ENCODE peak calls at places on chromosomes 7 and 10, in four cellular contexts. H is GM13976, Y is AG04450, P is MM.1S. U is an unnamed sample.

GRCh38 chr10:1715821-1716220 is 21.5 kb downstream of the ADARB2 start:
- DNase-seq in H (peak), Y (no peak), P (no peak), U (no peak)

GRCh38 chr7:139883814-139884213 is 54.8 kb downstream of the TBXAS1 start:
- DNase-seq in H (no peak), Y (no peak), P (no peak), U (no peak)

GRCh38 chr7:31408120-31408729 is 67.7 kb upstream of the NEUROD6 start:
- DNase-seq in H (no peak), Y (no peak), P (no peak), U (no peak)

GRCh38 chr7:134120405-134120804 is 6.7 kb upstream of the LRGUK start:
- DNase-seq in H (no peak), Y (no peak), P (no peak), U (no peak)

GRCh38 chr7:1852781-1853618 is 182.9 kb downstream of the ELFN1 start:
- DNase-seq in H (no peak), Y (no peak), P (no peak), U (no peak)

GRCh38 chr7:129781128-129781855 is 169.8 kb downstream of the NRF1 start:
- DNase-seq in H (no peak), Y (no peak), P (peak), U (peak)

GRCh38 chr10:96860631-96861277 is 28.7 kb downstream of the LCOR start:
- DNase-seq in H (no peak), Y (no peak), P (no peak), U (peak)

GRCh38 chr10:4241724-4242345 is 456.8 kb upstream of the KLF6 start:
- DNase-seq in H (no peak), Y (peak), P (no peak), U (no peak)

GRCh38 chr7:125892434-125892833 is 962.8 kb upstream of the POT1 start:
- DNase-seq in H (no peak), Y (no peak), P (peak), U (no peak)

GRCh38 chr10:126561499-126562208 is 108.8 kb downstream of the C10orf90 start:
- DNase-seq in H (no peak), Y (no peak), P (no peak), U (no peak)

GRCh38 chr7:113197274-113197673 is 78.9 kb upstream of the SMIM30 start:
- DNase-seq in H (no peak), Y (peak), P (no peak), U (no peak)

GRCh38 chr7:99976626-99977025 is 795 bp upstream of the AZGP1 start:
- DNase-seq in H (no peak), Y (no peak), P (no peak), U (no peak)

GRCh38 chr10:64071218-64071617 is 550.0 kb downstream of the REEP3 start:
- DNase-seq in H (no peak), Y (no peak), P (no peak), U (no peak)

GRCh38 chr10:46539596-46540411 is 16.7 kb downstream of the GPRIN2 start:
- DNase-seq in H (no peak), Y (peak), P (no peak), U (no peak)

GRCh38 chr10:5840314-5841307 is 27.4 kb upstream of the GDI2 start:
- DNase-seq in H (peak), Y (no peak), P (no peak), U (peak)

GRCh38 chr10:30432631-30433285 is 1.2 kb upstream of the MAP3K8 start:
- DNase-seq in H (peak), Y (no peak), P (no peak), U (peak)

GRCh38 chr7:113921363-113921762 is 2.6 kb upstream of the PPP1R3A start:
- DNase-seq in H (no peak), Y (no peak), P (no peak), U (no peak)

GRCh38 chr7:73851410-73852338 is 9.3 kb upstream of the TMEM270 start:
- DNase-seq in H (peak), Y (peak), P (peak), U (peak)

GRCh38 chr7:143374556-143374955 is 6.6 kb upstream of the ZYX start:
- DNase-seq in H (no peak), Y (no peak), P (no peak), U (no peak)

GRCh38 chr10:44955408-44956070 is 4.1 kb upstream of the RASSF4 start:
- DNase-seq in H (no peak), Y (no peak), P (no peak), U (no peak)

GRCh38 chr10:119896937-119897336 is 4.4 kb downstream of the SEC23IP start:
- DNase-seq in H (no peak), Y (no peak), P (no peak), U (no peak)

GRCh38 chr10:60382946-60383681 is 6.6 kb downstream of the ANK3 start:
- DNase-seq in H (no peak), Y (no peak), P (no peak), U (no peak)

GRCh38 chr7:73879977-73880681 is 19.2 kb downstream of the TMEM270 start:
- DNase-seq in H (no peak), Y (no peak), P (no peak), U (no peak)

GRCh38 chr7:95609277-95609971 is 13.1 kb upstream of the PDK4 start:
- DNase-seq in H (no peak), Y (no peak), P (no peak), U (no peak)

GRCh38 chr7:157010588-157011332 is at the start of gene MNX1:
- DNase-seq in H (peak), Y (no peak), P (peak), U (peak)

GRCh38 chr10:28668363-28669226 is 8.7 kb upstream of the BAMBI start:
- DNase-seq in H (no peak), Y (no peak), P (no peak), U (no peak)

GRCh38 chr7:112174192-112174591 is 32.0 kb downstream of the DOCK4 start:
- DNase-seq in H (no peak), Y (no peak), P (no peak), U (no peak)

GRCh38 chr7:7051221-7051877 is 131.0 kb upstream of the C1GALT1 start:
- DNase-seq in H (peak), Y (no peak), P (no peak), U (peak)

GRCh38 chr7:2666130-2666529 is 21.9 kb upstream of the AMZ1 start:
- DNase-seq in H (no peak), Y (no peak), P (no peak), U (no peak)

DNA sequence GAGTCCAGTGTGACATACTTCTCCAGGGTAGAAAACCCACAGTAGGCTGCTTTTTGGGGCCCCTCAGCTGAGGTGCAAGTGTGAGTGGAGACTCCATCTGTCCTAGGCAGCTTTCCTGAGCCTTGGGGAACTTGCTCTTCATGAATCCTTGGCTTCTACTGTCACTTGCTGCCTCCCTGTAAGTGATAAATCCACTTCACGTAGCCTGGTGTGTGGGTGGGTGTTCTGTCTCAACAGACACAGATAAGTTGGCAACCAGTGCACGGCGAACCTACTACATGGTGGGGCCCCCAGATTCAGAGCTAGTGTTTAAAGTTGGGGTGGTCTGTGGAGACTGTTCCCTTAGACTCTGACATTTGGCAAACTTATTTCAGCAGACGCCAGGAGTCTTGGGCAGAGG is 376.8 kb downstream of the PHTF2 start:
- DNase-seq in H (no peak), Y (no peak), P (no peak), U (no peak)
- TF ChIP-seq CTCF in H (no peak), Y (no peak), P (no peak), U (no peak)

GRCh38 chr10:34017281-34017680 is 682.8 kb upstream of the NRP1 start:
- DNase-seq in H (no peak), Y (no peak), P (no peak), U (no peak)
- TF ChIP-seq CTCF in H (no peak), Y (no peak), P (no peak), U (no peak)

GRCh38 chr7:141974831-141975230 is 1.3 kb upstream of the TAS2R38 start:
- DNase-seq in H (no peak), Y (no peak), P (peak), U (no peak)
- TF ChIP-seq CTCF in H (peak), Y (no peak), P (peak), U (no peak)

DNA sequence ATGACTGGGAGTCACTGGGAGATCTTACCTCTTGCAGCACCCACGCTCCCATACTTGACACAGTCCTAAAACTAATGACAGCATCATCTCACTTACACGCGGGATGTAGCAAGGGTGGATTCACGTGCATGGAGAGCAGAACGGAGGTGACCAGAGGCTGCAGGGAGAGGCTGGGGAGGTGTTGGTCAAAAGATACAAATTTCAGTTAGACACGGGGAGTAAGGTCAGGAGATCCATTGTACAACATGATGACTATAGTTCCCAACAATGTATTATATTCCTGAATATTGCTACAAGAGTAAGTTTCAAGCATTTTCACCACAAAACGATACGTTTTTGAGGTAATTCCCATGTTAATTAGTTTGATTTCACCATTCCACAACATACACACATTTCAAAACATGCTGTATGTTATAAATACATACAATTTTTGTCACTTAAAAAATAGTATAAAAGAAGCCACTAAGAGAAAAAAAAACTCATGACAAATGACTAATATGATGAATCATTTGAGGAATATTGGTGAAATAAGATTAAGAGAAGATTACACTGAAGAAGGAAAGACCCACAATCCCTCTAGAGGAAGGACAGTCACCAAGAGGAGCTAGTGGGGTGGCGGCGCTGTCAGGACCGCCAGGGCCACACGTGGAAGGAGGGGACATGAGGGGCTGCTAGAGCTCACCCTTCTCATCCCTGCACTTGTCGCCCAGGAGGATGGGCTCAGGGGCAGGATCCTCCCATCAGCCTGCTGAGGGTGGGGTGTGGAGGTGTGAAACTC is 49.4 kb upstream of the EGFR start:
- DNase-seq in H (no peak), Y (no peak), P (no peak), U (no peak)
- TF ChIP-seq CTCF in H (no peak), Y (no peak), P (no peak), U (no peak)

U was measured in GM20000.